ENCODE peak calls at places on chromosome 15, in nine cellular contexts. One of them, this sample, is unnamed. For H3K4me1, the result is how much of the 10 kb centered on the place peaks cover.

GRCh38 chr15:72685925-72686794 is at the start of the genes BBS4 and HIGD2B:
- DNase-seq in breast epithelium: peak
- DNase-seq in IMR-90: peak
- DNase-seq in small intestine: peak
- DNase-seq in tibial artery: peak
- DNase-seq in left lung: peak
- DNase-seq in OCI-LY7: peak
- DNase-seq in testis: peak
- DNase-seq in HCT116: peak
- DNase-seq in this sample: peak

GRCh38 chr15:87604857-87605446 is 651.6 kb downstream of the NTRK3 start:
- DNase-seq in breast epithelium: no peak
- DNase-seq in IMR-90: no peak
- DNase-seq in small intestine: peak
- DNase-seq in tibial artery: no peak
- DNase-seq in left lung: no peak
- DNase-seq in OCI-LY7: peak
- DNase-seq in testis: peak
- DNase-seq in HCT116: no peak
- DNase-seq in this sample: peak

GRCh38 chr15:44813231-44813630 is 76.9 kb downstream of the TRIM69 start:
- DNase-seq in breast epithelium: no peak
- DNase-seq in IMR-90: no peak
- DNase-seq in small intestine: peak
- DNase-seq in tibial artery: no peak
- DNase-seq in left lung: no peak
- DNase-seq in OCI-LY7: no peak
- DNase-seq in testis: no peak
- DNase-seq in HCT116: no peak
- DNase-seq in this sample: no peak

GRCh38 chr15:44034334-44034733 is 160.7 kb downstream of the FRMD5 start:
- DNase-seq in breast epithelium: no peak
- DNase-seq in IMR-90: no peak
- DNase-seq in small intestine: no peak
- DNase-seq in tibial artery: no peak
- DNase-seq in left lung: no peak
- DNase-seq in OCI-LY7: no peak
- DNase-seq in testis: no peak
- DNase-seq in HCT116: no peak
- DNase-seq in this sample: no peak

GRCh38 chr15:31970007-31970406 is 60.3 kb upstream of the CHRNA7 start:
- DNase-seq in breast epithelium: no peak
- DNase-seq in IMR-90: no peak
- DNase-seq in small intestine: no peak
- DNase-seq in tibial artery: no peak
- DNase-seq in left lung: no peak
- DNase-seq in OCI-LY7: no peak
- DNase-seq in testis: no peak
- DNase-seq in HCT116: no peak
- DNase-seq in this sample: no peak

GRCh38 chr15:49024840-49025239 is 21.4 kb downstream of the SECISBP2L start:
- DNase-seq in breast epithelium: no peak
- DNase-seq in IMR-90: no peak
- DNase-seq in small intestine: no peak
- DNase-seq in tibial artery: no peak
- DNase-seq in left lung: no peak
- DNase-seq in OCI-LY7: no peak
- DNase-seq in testis: no peak
- DNase-seq in HCT116: no peak
- DNase-seq in this sample: no peak

GRCh38 chr15:77819841-77820728 is 187.4 kb upstream of the LINGO1 start:
- DNase-seq in breast epithelium: no peak
- DNase-seq in IMR-90: no peak
- DNase-seq in small intestine: no peak
- DNase-seq in tibial artery: no peak
- DNase-seq in left lung: peak
- DNase-seq in OCI-LY7: no peak
- DNase-seq in testis: peak
- DNase-seq in HCT116: peak
- DNase-seq in this sample: peak

GRCh38 chr15:50210462-50211264 is 28.7 kb downstream of the SLC27A2 start:
- DNase-seq in breast epithelium: peak
- DNase-seq in IMR-90: no peak
- DNase-seq in small intestine: peak
- DNase-seq in tibial artery: no peak
- DNase-seq in left lung: no peak
- DNase-seq in OCI-LY7: no peak
- DNase-seq in testis: no peak
- DNase-seq in HCT116: no peak
- DNase-seq in this sample: no peak

GRCh38 chr15:62307551-62307950 is 142.5 kb upstream of the C2CD4B start:
- DNase-seq in breast epithelium: no peak
- DNase-seq in IMR-90: peak
- DNase-seq in small intestine: no peak
- DNase-seq in tibial artery: no peak
- DNase-seq in left lung: no peak
- DNase-seq in OCI-LY7: no peak
- DNase-seq in testis: no peak
- DNase-seq in HCT116: no peak
- DNase-seq in this sample: no peak

GRCh38 chr15:70879386-70879785 is 12.8 kb downstream of the THAP10 start:
- DNase-seq in breast epithelium: no peak
- DNase-seq in IMR-90: peak
- DNase-seq in small intestine: no peak
- DNase-seq in tibial artery: no peak
- DNase-seq in left lung: no peak
- DNase-seq in OCI-LY7: no peak
- DNase-seq in testis: no peak
- DNase-seq in HCT116: no peak
- DNase-seq in this sample: no peak

GRCh38 chr15:87045741-87046140 is 966.1 kb downstream of the AGBL1 start:
- DNase-seq in breast epithelium: no peak
- DNase-seq in IMR-90: no peak
- DNase-seq in small intestine: no peak
- DNase-seq in tibial artery: no peak
- DNase-seq in left lung: no peak
- DNase-seq in OCI-LY7: no peak
- DNase-seq in testis: no peak
- DNase-seq in HCT116: no peak
- DNase-seq in this sample: no peak

GRCh38 chr15:59335197-59335786 is 37.4 kb downstream of the MYO1E start:
- DNase-seq in breast epithelium: no peak
- DNase-seq in IMR-90: no peak
- DNase-seq in small intestine: no peak
- DNase-seq in tibial artery: no peak
- DNase-seq in left lung: no peak
- DNase-seq in OCI-LY7: no peak
- DNase-seq in testis: no peak
- DNase-seq in HCT116: no peak
- DNase-seq in this sample: no peak

GRCh38 chr15:31279221-31280036 is 47.2 kb upstream of the KLF13 start:
- DNase-seq in breast epithelium: peak
- DNase-seq in IMR-90: no peak
- DNase-seq in small intestine: no peak
- DNase-seq in tibial artery: peak
- DNase-seq in left lung: no peak
- DNase-seq in OCI-LY7: no peak
- DNase-seq in testis: peak
- DNase-seq in HCT116: no peak
- DNase-seq in this sample: peak

GRCh38 chr15:66630801-66631351 is 65.1 kb upstream of the LCTL start:
- DNase-seq in breast epithelium: no peak
- DNase-seq in IMR-90: no peak
- DNase-seq in small intestine: no peak
- DNase-seq in tibial artery: no peak
- DNase-seq in left lung: no peak
- DNase-seq in OCI-LY7: no peak
- DNase-seq in testis: no peak
- DNase-seq in HCT116: no peak
- DNase-seq in this sample: peak

GRCh38 chr15:59278120-59278519 is 71.5 kb downstream of the LDHAL6B start:
- DNase-seq in breast epithelium: no peak
- DNase-seq in IMR-90: no peak
- DNase-seq in small intestine: no peak
- DNase-seq in tibial artery: no peak
- DNase-seq in left lung: no peak
- DNase-seq in OCI-LY7: no peak
- DNase-seq in testis: no peak
- DNase-seq in HCT116: no peak
- DNase-seq in this sample: no peak

GRCh38 chr15:45869034-45869668 is 234.3 kb downstream of the SQOR start:
- DNase-seq in breast epithelium: no peak
- DNase-seq in IMR-90: no peak
- DNase-seq in small intestine: no peak
- DNase-seq in tibial artery: no peak
- DNase-seq in left lung: no peak
- DNase-seq in OCI-LY7: no peak
- DNase-seq in testis: no peak
- DNase-seq in HCT116: no peak
- DNase-seq in this sample: no peak

GRCh38 chr15:101105059-101105851 is 146.6 kb downstream of the CHSY1 start:
- DNase-seq in breast epithelium: no peak
- DNase-seq in IMR-90: peak
- DNase-seq in small intestine: no peak
- DNase-seq in tibial artery: no peak
- DNase-seq in left lung: no peak
- DNase-seq in OCI-LY7: no peak
- DNase-seq in testis: no peak
- DNase-seq in HCT116: no peak
- DNase-seq in this sample: no peak

GRCh38 chr15:44489464-44489863 is 47.5 kb upstream of the EIF3J start:
- DNase-seq in breast epithelium: no peak
- DNase-seq in IMR-90: peak
- DNase-seq in small intestine: peak
- DNase-seq in tibial artery: no peak
- DNase-seq in left lung: no peak
- DNase-seq in OCI-LY7: no peak
- DNase-seq in testis: no peak
- DNase-seq in HCT116: peak
- DNase-seq in this sample: no peak

GRCh38 chr15:63971904-63972303 is 74.4 kb downstream of the DAPK2 start:
- DNase-seq in breast epithelium: no peak
- DNase-seq in IMR-90: no peak
- DNase-seq in small intestine: no peak
- DNase-seq in tibial artery: no peak
- DNase-seq in left lung: no peak
- DNase-seq in OCI-LY7: no peak
- DNase-seq in testis: no peak
- DNase-seq in HCT116: no peak
- DNase-seq in this sample: no peak
- H3K4me1 ChIP-seq in breast epithelium: under half
- H3K4me1 ChIP-seq in IMR-90: under half
- H3K4me1 ChIP-seq in small intestine: under half
- H3K4me1 ChIP-seq in tibial artery: under half
- H3K4me1 ChIP-seq in left lung: under half
- H3K4me1 ChIP-seq in OCI-LY7: under half
- H3K4me1 ChIP-seq in testis: under half
- H3K4me1 ChIP-seq in HCT116: under half
- H3K4me1 ChIP-seq in this sample: under half

DNA sequence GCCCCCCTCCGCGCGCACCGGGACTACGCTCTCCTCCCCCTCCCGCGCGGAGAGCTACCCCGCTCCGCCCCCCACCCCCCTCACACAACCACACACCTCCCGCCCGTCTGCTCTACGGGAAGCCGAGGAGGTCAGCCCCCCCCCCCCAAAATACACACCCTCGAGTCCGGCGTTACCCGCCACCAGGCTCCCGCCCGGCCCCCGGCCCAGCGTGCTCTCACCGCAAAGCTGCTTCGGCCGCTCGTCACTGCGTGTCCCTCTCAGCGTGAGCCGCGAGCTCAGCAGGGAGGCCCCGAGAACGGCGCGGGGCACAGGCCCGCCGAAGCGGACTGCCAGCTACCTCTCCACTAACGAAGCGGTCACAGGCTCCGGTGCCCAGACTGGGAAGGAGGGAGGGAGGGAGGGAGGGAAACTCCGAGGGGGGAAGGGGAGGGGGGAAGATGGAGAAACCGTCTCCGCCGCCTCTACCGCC is 252 bp downstream of the SIN3A start:
- DNase-seq in breast epithelium: no peak
- DNase-seq in IMR-90: no peak
- DNase-seq in small intestine: no peak
- DNase-seq in tibial artery: no peak
- DNase-seq in left lung: no peak
- DNase-seq in OCI-LY7: no peak
- DNase-seq in testis: no peak
- DNase-seq in HCT116: no peak
- DNase-seq in this sample: no peak
- H3K4me1 ChIP-seq in breast epithelium: under half
- H3K4me1 ChIP-seq in IMR-90: under half
- H3K4me1 ChIP-seq in small intestine: under half
- H3K4me1 ChIP-seq in tibial artery: under half
- H3K4me1 ChIP-seq in left lung: half or more
- H3K4me1 ChIP-seq in OCI-LY7: under half
- H3K4me1 ChIP-seq in testis: under half
- H3K4me1 ChIP-seq in HCT116: under half
- H3K4me1 ChIP-seq in this sample: under half

DNA sequence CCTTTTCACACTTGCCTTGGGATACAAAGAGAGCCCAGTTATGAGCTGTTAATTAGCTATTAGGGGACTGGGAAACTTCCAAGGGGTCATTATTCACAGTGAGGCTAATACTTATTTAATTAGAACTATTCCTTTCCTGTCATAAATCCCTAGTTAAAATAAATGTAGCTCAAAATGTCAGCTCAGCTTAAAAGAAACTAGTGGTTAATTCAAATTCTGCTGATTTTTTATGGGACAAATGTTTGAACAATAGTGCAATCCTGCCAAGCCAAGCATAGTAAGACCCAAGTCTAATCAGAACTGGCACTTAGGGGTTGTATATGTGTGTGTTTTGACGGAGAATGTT is 104.5 kb upstream of the RASGRP1 start:
- DNase-seq in breast epithelium: no peak
- DNase-seq in IMR-90: no peak
- DNase-seq in small intestine: no peak
- DNase-seq in tibial artery: no peak
- DNase-seq in left lung: no peak
- DNase-seq in OCI-LY7: no peak
- DNase-seq in testis: no peak
- DNase-seq in HCT116: no peak
- DNase-seq in this sample: no peak
- H3K4me1 ChIP-seq in breast epithelium: under half
- H3K4me1 ChIP-seq in IMR-90: under half
- H3K4me1 ChIP-seq in small intestine: under half
- H3K4me1 ChIP-seq in tibial artery: under half
- H3K4me1 ChIP-seq in left lung: under half
- H3K4me1 ChIP-seq in OCI-LY7: half or more
- H3K4me1 ChIP-seq in testis: under half
- H3K4me1 ChIP-seq in HCT116: under half
- H3K4me1 ChIP-seq in this sample: under half

DNA sequence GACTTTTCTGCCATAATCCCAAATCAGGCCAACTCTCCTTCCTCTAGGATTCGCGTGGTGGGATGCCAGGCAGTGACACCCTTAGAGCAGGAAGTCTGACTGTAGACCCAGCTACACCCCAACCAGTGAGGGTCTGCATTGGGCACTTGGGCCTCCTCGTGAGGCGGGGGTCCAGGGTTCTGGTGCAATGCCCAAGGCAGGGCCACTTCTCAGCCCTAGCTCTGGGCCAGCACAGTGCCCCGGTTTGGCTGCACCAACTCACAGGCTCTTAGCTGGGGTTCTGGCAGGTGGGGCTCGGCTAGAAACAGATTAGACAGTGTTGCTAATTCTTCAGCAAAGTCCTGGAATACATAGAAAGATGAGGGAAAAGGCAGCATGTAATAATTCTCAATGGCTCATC is 12.7 kb downstream of the CDAN1 start:
- DNase-seq in breast epithelium: no peak
- DNase-seq in IMR-90: no peak
- DNase-seq in small intestine: no peak
- DNase-seq in tibial artery: no peak
- DNase-seq in left lung: no peak
- DNase-seq in OCI-LY7: no peak
- DNase-seq in testis: no peak
- DNase-seq in HCT116: no peak
- DNase-seq in this sample: peak
- H3K4me1 ChIP-seq in breast epithelium: under half
- H3K4me1 ChIP-seq in IMR-90: under half
- H3K4me1 ChIP-seq in small intestine: under half
- H3K4me1 ChIP-seq in tibial artery: under half
- H3K4me1 ChIP-seq in left lung: under half
- H3K4me1 ChIP-seq in OCI-LY7: under half
- H3K4me1 ChIP-seq in testis: under half
- H3K4me1 ChIP-seq in HCT116: under half
- H3K4me1 ChIP-seq in this sample: under half

This sample was measured in SK-N-SH.